ENCODE peak calls at places on chromosome 14, in seven cellular contexts. E is A549; R is effector memory CD4-positive, alpha-beta T cell; X is AG09309; I is heart right ventricle; G is neural progenitor cell; M is ascending aorta. D is an unnamed sample.

GRCh38 chr14:50400461-50400860 is 3.8 kb upstream of the CDKL1 start:
- DNase-seq in R (no peak), I (no peak), X (no peak), G (no peak), M (no peak), E (no peak), D (no peak)

GRCh38 chr14:59425322-59425945 is 39.7 kb downstream of the GPR135 start:
- DNase-seq in G (no peak), I (no peak), R (no peak), M (no peak), X (no peak), E (no peak), D (no peak)

GRCh38 chr14:22918519-22918808 is 485 bp downstream of the RBM23 start:
- DNase-seq in M (no peak), R (no peak), I (no peak), E (no peak), G (no peak), X (no peak), D (no peak)

GRCh38 chr14:103448097-103448496 is 62.9 kb downstream of the MARK3 start:
- DNase-seq in M (no peak), G (no peak), E (no peak), R (no peak), I (no peak), X (no peak), D (no peak)

GRCh38 chr14:70640938-70641547 is 673 bp upstream of the TTC9 start:
- DNase-seq in X (no peak), G (no peak), I (no peak), R (peak; percentile 32), M (no peak), E (peak; percentile 61), D (no peak)

GRCh38 chr14:99055816-99056215 is 216.2 kb downstream of the BCL11B start:
- DNase-seq in X (no peak), R (peak; percentile 7), G (no peak), M (no peak), E (no peak), I (no peak), D (no peak)

GRCh38 chr14:55127491-55127951 is 1.5 kb upstream of the LGALS3 start:
- DNase-seq in M (no peak), I (no peak), E (no peak), X (peak; percentile 80), G (no peak), R (no peak), D (no peak)

GRCh38 chr14:39324097-39324496 is 90.4 kb downstream of the MIA2 start:
- DNase-seq in E (no peak), M (no peak), R (no peak), G (no peak), X (no peak), I (no peak), D (no peak)

GRCh38 chr14:53842938-53843337 is 113.7 kb downstream of the BMP4 start:
- DNase-seq in R (no peak), G (no peak), X (peak; percentile 57), E (peak; percentile 50), M (no peak), I (no peak), D (peak; percentile 28)

GRCh38 chr14:56237398-56237797 is 119.2 kb downstream of the PELI2 start:
- DNase-seq in G (no peak), X (no peak), I (no peak), R (no peak), M (no peak), E (no peak), D (no peak)

GRCh38 chr14:57732886-57733285 is 133.0 kb downstream of the SLC35F4 start:
- DNase-seq in I (no peak), G (no peak), E (no peak), M (no peak), X (no peak), R (no peak), D (peak; percentile 34)

GRCh38 chr14:53035796-53036195 is 84.9 kb upstream of the FERMT2 start:
- DNase-seq in R (no peak), I (no peak), X (no peak), M (no peak), G (no peak), E (no peak), D (no peak)

GRCh38 chr14:78227466-78228077 is 57.4 kb downstream of the NRXN3 start:
- DNase-seq in R (no peak), X (no peak), M (no peak), E (no peak), G (no peak), I (no peak), D (no peak)

GRCh38 chr14:68624541-68625220 is 168.2 kb downstream of the ZFP36L1 start:
- DNase-seq in I (no peak), M (no peak), E (no peak), G (no peak), R (no peak), X (no peak), D (no peak)

GRCh38 chr14:73634333-73634833 is 10.4 kb upstream of the DNAL1 start:
- DNase-seq in M (no peak), R (no peak), E (no peak), I (peak; percentile 55), G (peak; percentile 82), X (no peak), D (no peak)

GRCh38 chr14:21350539-21350938 is 33.3 kb downstream of the SUPT16H start:
- DNase-seq in M (no peak), X (no peak), R (no peak), G (no peak), I (no peak), E (no peak), D (no peak)

GRCh38 chr14:31205681-31206535 is 1.7 kb downstream of the HECTD1 start:
- DNase-seq in R (no peak), E (no peak), X (peak; percentile 43), M (no peak), I (no peak), G (peak; percentile 35), D (no peak)

GRCh38 chr14:37746140-37746832 is 150.9 kb downstream of the TTC6 start:
- DNase-seq in I (no peak), M (no peak), X (no peak), E (no peak), G (no peak), R (no peak), D (no peak)

GRCh38 chr14:102508410-102508773 is 1.2 kb downstream of the ANKRD9 start:
- DNase-seq in X (no peak), G (no peak), R (no peak), I (peak; percentile 50), M (no peak), E (peak; percentile 60), D (no peak)

GRCh38 chr14:61253064-61253753 is 27.9 kb downstream of the TMEM30B start:
- DNase-seq in R (no peak), E (no peak), M (no peak), G (no peak), X (no peak), I (no peak), D (no peak)

GRCh38 chr14:50363734-50364113 is 33.0 kb downstream of the CDKL1 start:
- DNase-seq in M (no peak), G (no peak), X (no peak), I (no peak), E (no peak), R (peak; percentile 11), D (no peak)

GRCh38 chr14:106343636-106344035 is 817.3 kb downstream of the TMEM121 start:
- DNase-seq in R (no peak), X (no peak), G (no peak), I (no peak), E (no peak), M (no peak), D (no peak)

GRCh38 chr14:85444685-85445084 is 85.3 kb upstream of the FLRT2 start:
- DNase-seq in M (no peak), I (no peak), R (no peak), E (no peak), X (no peak), G (no peak), D (peak; percentile 77)

GRCh38 chr14:30005114-30005698 is 77.6 kb upstream of the PRKD1 start:
- DNase-seq in R (no peak), G (peak; percentile 53), X (peak; percentile 52), E (peak; percentile 18), M (no peak), I (no peak), D (peak; percentile 56)

GRCh38 chr14:61609143-61609851 is 86.0 kb upstream of the HIF1A start:
- DNase-seq in G (peak; percentile 79), E (no peak), X (no peak), M (no peak), R (no peak), I (no peak), D (no peak)

GRCh38 chr14:75069811-75070145 is 337 bp downstream of the ZC2HC1C start:
- DNase-seq in I (no peak), E (no peak), M (no peak), X (no peak), R (no peak), G (peak; percentile 65), D (no peak)

GRCh38 chr14:29016050-29016900 is 249.7 kb downstream of the FOXG1 start:
- DNase-seq in G (peak; percentile 66), E (no peak), M (no peak), X (no peak), I (no peak), R (no peak), D (peak; percentile 38)

GRCh38 chr14:78319826-78320635 is 149.9 kb downstream of the NRXN3 start:
- DNase-seq in X (no peak), M (no peak), I (no peak), G (peak; percentile 11), E (no peak), R (no peak), D (no peak)

GRCh38 chr14:70654609-70655008 is 12.9 kb downstream of the TTC9 start:
- DNase-seq in R (no peak), G (no peak), X (no peak), M (no peak), E (no peak), I (no peak), D (no peak)

GRCh38 chr14:64510127-64510808 is 5.7 kb downstream of the ZBTB1 start:
- DNase-seq in M (no peak), X (no peak), E (no peak), G (no peak), R (no peak), I (no peak), D (no peak)
- H3K4me3 ChIP-seq in M (no peak overlapping the region), X (no peak overlapping the region), E (no peak overlapping the region), G (no peak overlapping the region), R (no peak overlapping the region), I (no peak overlapping the region), D (no peak overlapping the region)

GRCh38 chr14:90698379-90698869 is 117.8 kb downstream of the TTC7B start:
- DNase-seq in X (no peak), I (peak; percentile 70), M (no peak), E (no peak), R (no peak), G (no peak), D (peak; percentile 72)
- H3K4me3 ChIP-seq in X (no peak overlapping the region), I (no peak overlapping the region), M (no peak overlapping the region), E (no peak overlapping the region), R (no peak overlapping the region), G (no peak overlapping the region), D (no peak overlapping the region)

GRCh38 chr14:100294213-100294962 is 11.9 kb downstream of the SLC25A29 start:
- DNase-seq in I (peak; percentile 60), M (no peak), R (no peak), E (no peak), G (no peak), X (no peak), D (no peak)
- H3K4me3 ChIP-seq in I (no peak overlapping the region), M (no peak overlapping the region), R (no peak overlapping the region), E (no peak overlapping the region), G (no peak overlapping the region), X (no peak overlapping the region), D (no peak overlapping the region)

DNA sequence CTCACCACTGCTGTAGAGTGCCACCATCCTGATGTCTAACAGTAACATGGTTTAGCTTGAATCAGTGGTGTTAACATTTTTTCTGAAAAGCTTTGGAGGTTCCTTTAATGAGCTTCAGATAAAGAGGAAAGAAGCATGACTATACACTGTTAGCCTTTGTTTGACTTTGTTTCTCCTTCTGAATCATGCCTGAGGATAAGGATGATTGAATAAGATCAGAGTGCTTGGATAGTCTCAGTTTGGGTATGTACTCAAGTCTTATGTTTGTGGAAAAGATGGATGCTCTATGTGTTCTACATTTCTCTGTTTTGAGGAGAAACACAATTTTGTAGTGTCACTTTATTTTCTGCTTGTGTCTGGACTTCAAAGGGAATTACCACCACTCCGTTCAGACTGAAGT is 42.0 kb downstream of the GPATCH2L start:
- DNase-seq in I (no peak), M (no peak), E (no peak), X (no peak), G (no peak), R (no peak), D (no peak)
- H3K4me3 ChIP-seq in I (no peak overlapping the region), M (no peak overlapping the region), E (no peak overlapping the region), X (no peak overlapping the region), G (no peak overlapping the region), R (no peak overlapping the region), D (no peak overlapping the region)